ENCODE peak calls at places on chromosomes 16 and 17, in seven cellular contexts. One of them, this sample, is unnamed.

GRCh38 chr16:4283939-4284338 is 11.1 kb upstream of the TFAP4 start:
- DNase-seq in OCI-LY7: no peak
- DNase-seq in MM.1S: no peak
- DNase-seq in CD4-positive, alpha-beta memory T cell: no peak
- DNase-seq in ascending aorta: no peak
- DNase-seq in fibroblast of pulmonary artery: no peak
- DNase-seq in A673: no peak
- DNase-seq in this sample: no peak

GRCh38 chr17:39239640-39240314 is 14.0 kb upstream of the STAC2 start:
- DNase-seq in fibroblast of pulmonary artery: peak; percentile 29
- DNase-seq in A673: no peak
- DNase-seq in ascending aorta: no peak
- DNase-seq in MM.1S: peak; percentile 84
- DNase-seq in CD4-positive, alpha-beta memory T cell: peak; percentile 75
- DNase-seq in OCI-LY7: peak; percentile 89
- DNase-seq in this sample: peak; percentile 65

GRCh38 chr17:32807577-32807976 is 69.3 kb downstream of the MYO1D start:
- DNase-seq in MM.1S: no peak
- DNase-seq in OCI-LY7: no peak
- DNase-seq in fibroblast of pulmonary artery: no peak
- DNase-seq in A673: no peak
- DNase-seq in CD4-positive, alpha-beta memory T cell: no peak
- DNase-seq in ascending aorta: no peak
- DNase-seq in this sample: no peak

GRCh38 chr16:17377360-17378324 is 93.1 kb downstream of the XYLT1 start:
- DNase-seq in fibroblast of pulmonary artery: no peak
- DNase-seq in MM.1S: peak; percentile 81
- DNase-seq in A673: no peak
- DNase-seq in CD4-positive, alpha-beta memory T cell: no peak
- DNase-seq in OCI-LY7: peak; percentile 73
- DNase-seq in ascending aorta: no peak
- DNase-seq in this sample: no peak

GRCh38 chr17:54948380-54948779 is 20.1 kb downstream of the COX11 start:
- DNase-seq in ascending aorta: no peak
- DNase-seq in MM.1S: no peak
- DNase-seq in fibroblast of pulmonary artery: peak; percentile 73
- DNase-seq in OCI-LY7: no peak
- DNase-seq in A673: no peak
- DNase-seq in CD4-positive, alpha-beta memory T cell: no peak
- DNase-seq in this sample: no peak

GRCh38 chr17:73232587-73233373 is 28.9 kb downstream of the CPSF4L start:
- DNase-seq in OCI-LY7: peak; percentile 58
- DNase-seq in MM.1S: peak; percentile 53
- DNase-seq in A673: peak; percentile 19
- DNase-seq in fibroblast of pulmonary artery: peak; percentile 27
- DNase-seq in CD4-positive, alpha-beta memory T cell: peak; percentile 48
- DNase-seq in ascending aorta: peak; percentile 66
- DNase-seq in this sample: no peak

GRCh38 chr16:65122974-65123845 is 1.3 kb upstream of the CDH11 start:
- DNase-seq in fibroblast of pulmonary artery: peak; percentile 64
- DNase-seq in A673: peak; percentile 70
- DNase-seq in MM.1S: no peak
- DNase-seq in CD4-positive, alpha-beta memory T cell: no peak
- DNase-seq in ascending aorta: peak; percentile 87
- DNase-seq in OCI-LY7: no peak
- DNase-seq in this sample: no peak

GRCh38 chr17:69711504-69711903 is 297.0 kb downstream of the MAP2K6 start:
- DNase-seq in CD4-positive, alpha-beta memory T cell: no peak
- DNase-seq in fibroblast of pulmonary artery: no peak
- DNase-seq in ascending aorta: no peak
- DNase-seq in A673: no peak
- DNase-seq in MM.1S: no peak
- DNase-seq in OCI-LY7: no peak
- DNase-seq in this sample: no peak

GRCh38 chr16:72853575-72853974 is 194.4 kb downstream of the ZFHX3 start:
- DNase-seq in MM.1S: no peak
- DNase-seq in ascending aorta: no peak
- DNase-seq in fibroblast of pulmonary artery: no peak
- DNase-seq in CD4-positive, alpha-beta memory T cell: no peak
- DNase-seq in OCI-LY7: no peak
- DNase-seq in A673: no peak
- DNase-seq in this sample: no peak

GRCh38 chr16:67170168-67170947 is at the start of gene NOL3:
- DNase-seq in MM.1S: peak; percentile 81
- DNase-seq in ascending aorta: peak; percentile 93
- DNase-seq in fibroblast of pulmonary artery: peak; percentile 86
- DNase-seq in OCI-LY7: no peak
- DNase-seq in A673: peak; percentile 86
- DNase-seq in CD4-positive, alpha-beta memory T cell: no peak
- DNase-seq in this sample: peak; percentile 49

DNA sequence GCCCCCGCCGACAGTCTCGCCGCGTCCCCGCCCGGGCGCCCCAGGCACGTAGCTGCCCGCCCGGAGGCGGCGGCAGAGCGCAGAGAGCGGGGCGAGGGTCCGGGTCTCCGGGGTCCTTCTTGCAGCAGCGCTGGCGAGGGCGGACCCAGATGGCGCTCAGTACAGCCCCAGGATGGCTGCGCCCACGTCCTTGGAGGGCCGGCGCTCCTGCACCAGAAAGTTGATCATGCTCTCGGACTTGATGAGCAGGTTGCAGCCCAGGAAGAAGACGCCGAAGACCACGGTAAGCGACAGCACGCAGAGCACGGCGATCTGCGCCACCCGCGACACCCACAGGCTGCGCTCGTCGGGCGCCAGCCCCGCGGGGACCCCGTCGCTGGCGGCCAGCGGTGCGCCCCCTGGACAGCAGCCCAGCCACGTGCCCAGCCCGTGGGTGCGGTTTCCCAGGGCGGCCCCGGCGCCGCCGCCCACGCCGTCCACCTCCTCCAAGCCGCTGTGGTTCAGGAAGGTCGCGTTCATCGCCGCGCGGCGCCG is 497 bp downstream of the RPRML start:
- DNase-seq in OCI-LY7: peak; percentile 45
- DNase-seq in MM.1S: no peak
- DNase-seq in fibroblast of pulmonary artery: no peak
- DNase-seq in A673: no peak
- DNase-seq in ascending aorta: no peak
- DNase-seq in CD4-positive, alpha-beta memory T cell: no peak
- DNase-seq in this sample: no peak
- H3K4me3 ChIP-seq in OCI-LY7: peak overlapping the region; percentile 70
- H3K4me3 ChIP-seq in MM.1S: peak overlapping the region; percentile 60
- H3K4me3 ChIP-seq in fibroblast of pulmonary artery: peak overlapping the region; percentile 29
- H3K4me3 ChIP-seq in A673: peak overlapping the region; percentile 33
- H3K4me3 ChIP-seq in ascending aorta: peak overlapping the region; percentile 72
- H3K4me3 ChIP-seq in CD4-positive, alpha-beta memory T cell: no peak overlapping the region
- H3K4me3 ChIP-seq in this sample: peak overlapping the region; percentile 48

GRCh38 chr17:15513859-15514446 is 46.5 kb upstream of the CDRT4 start:
- DNase-seq in CD4-positive, alpha-beta memory T cell: no peak
- DNase-seq in OCI-LY7: no peak
- DNase-seq in A673: no peak
- DNase-seq in fibroblast of pulmonary artery: no peak
- DNase-seq in ascending aorta: no peak
- DNase-seq in MM.1S: no peak
- DNase-seq in this sample: no peak
- H3K4me3 ChIP-seq in CD4-positive, alpha-beta memory T cell: no peak overlapping the region
- H3K4me3 ChIP-seq in OCI-LY7: no peak overlapping the region
- H3K4me3 ChIP-seq in A673: no peak overlapping the region
- H3K4me3 ChIP-seq in fibroblast of pulmonary artery: no peak overlapping the region
- H3K4me3 ChIP-seq in ascending aorta: no peak overlapping the region
- H3K4me3 ChIP-seq in MM.1S: no peak overlapping the region
- H3K4me3 ChIP-seq in this sample: no peak overlapping the region

GRCh38 chr17:75459590-75460267 is 3.3 kb downstream of the TMEM94 start:
- DNase-seq in fibroblast of pulmonary artery: no peak
- DNase-seq in CD4-positive, alpha-beta memory T cell: no peak
- DNase-seq in MM.1S: peak; percentile 9
- DNase-seq in ascending aorta: no peak
- DNase-seq in A673: no peak
- DNase-seq in OCI-LY7: peak; percentile 53
- DNase-seq in this sample: no peak
- H3K4me3 ChIP-seq in fibroblast of pulmonary artery: no peak overlapping the region
- H3K4me3 ChIP-seq in CD4-positive, alpha-beta memory T cell: no peak overlapping the region
- H3K4me3 ChIP-seq in MM.1S: no peak overlapping the region
- H3K4me3 ChIP-seq in ascending aorta: no peak overlapping the region
- H3K4me3 ChIP-seq in A673: no peak overlapping the region
- H3K4me3 ChIP-seq in OCI-LY7: peak overlapping the region; percentile 15
- H3K4me3 ChIP-seq in this sample: no peak overlapping the region

GRCh38 chr17:49554694-49555494 is 20.8 kb upstream of the NXPH3 start:
- DNase-seq in OCI-LY7: no peak
- DNase-seq in A673: no peak
- DNase-seq in fibroblast of pulmonary artery: no peak
- DNase-seq in ascending aorta: peak; percentile 51
- DNase-seq in CD4-positive, alpha-beta memory T cell: no peak
- DNase-seq in MM.1S: no peak
- DNase-seq in this sample: no peak

GRCh38 chr17:49553676-49554335 is 21.9 kb upstream of the NXPH3 start:
- DNase-seq in OCI-LY7: no peak
- DNase-seq in ascending aorta: peak; percentile 35
- DNase-seq in fibroblast of pulmonary artery: no peak
- DNase-seq in CD4-positive, alpha-beta memory T cell: no peak
- DNase-seq in MM.1S: no peak
- DNase-seq in A673: no peak
- DNase-seq in this sample: no peak

GRCh38 chr17:49555495-49556018 is 20.1 kb upstream of the NXPH3 start:
- DNase-seq in fibroblast of pulmonary artery: no peak
- DNase-seq in ascending aorta: peak; percentile 53
- DNase-seq in OCI-LY7: no peak
- DNase-seq in CD4-positive, alpha-beta memory T cell: no peak
- DNase-seq in A673: no peak
- DNase-seq in MM.1S: no peak
- DNase-seq in this sample: no peak

GRCh38 chr17:49557204-49558024 is 18.3 kb upstream of the NXPH3 start:
- DNase-seq in A673: peak; percentile 81
- DNase-seq in fibroblast of pulmonary artery: peak; percentile 71
- DNase-seq in MM.1S: peak; percentile 56
- DNase-seq in ascending aorta: peak; percentile 60
- DNase-seq in OCI-LY7: peak; percentile 65
- DNase-seq in CD4-positive, alpha-beta memory T cell: peak; percentile 51
- DNase-seq in this sample: peak; percentile 60

DNA sequence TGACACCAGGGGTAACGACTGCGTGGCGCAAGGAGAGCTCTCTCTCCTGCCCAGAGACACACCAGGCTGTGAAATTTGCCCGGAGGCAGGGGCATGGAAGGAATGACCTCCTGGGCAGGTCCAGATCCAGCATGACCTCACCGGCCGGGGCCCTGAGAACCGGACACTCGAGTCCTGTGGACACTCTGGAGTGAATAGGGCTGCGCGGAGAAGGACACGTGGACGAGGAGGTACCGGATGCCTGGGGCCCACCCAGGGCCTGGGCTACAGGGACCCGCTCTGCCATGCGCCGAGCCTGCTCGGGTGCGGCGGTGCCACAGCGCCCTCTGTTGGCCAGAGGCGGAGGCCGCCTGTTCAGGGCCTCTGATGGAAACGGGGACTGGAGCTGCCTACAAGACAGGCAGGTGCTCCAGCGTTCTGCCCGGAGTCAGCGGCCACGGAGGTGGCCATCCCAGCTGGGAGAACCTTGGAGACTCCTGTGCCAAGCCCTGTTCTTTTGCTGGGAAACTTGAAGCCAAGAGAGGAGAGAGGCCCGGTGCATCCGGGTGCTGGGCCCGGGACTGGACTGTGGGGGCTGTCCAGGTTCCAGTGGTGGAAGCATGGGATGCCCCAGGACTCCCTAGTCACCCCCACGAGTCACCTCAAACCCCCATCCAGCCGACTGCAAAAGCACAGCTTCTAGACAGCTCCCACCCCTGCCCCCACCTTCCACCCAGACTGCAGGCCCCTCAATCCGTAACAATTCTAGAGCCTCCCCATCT is 19.3 kb upstream of the NXPH3 start:
- DNase-seq in fibroblast of pulmonary artery: peak; percentile 68
- DNase-seq in OCI-LY7: peak; percentile 82
- DNase-seq in MM.1S: peak; percentile 64
- DNase-seq in CD4-positive, alpha-beta memory T cell: peak; percentile 69
- DNase-seq in ascending aorta: peak; percentile 90
- DNase-seq in A673: peak; percentile 88
- DNase-seq in this sample: peak; percentile 60
- H3K4me3 ChIP-seq in fibroblast of pulmonary artery: no peak overlapping the region
- H3K4me3 ChIP-seq in OCI-LY7: no peak overlapping the region
- H3K4me3 ChIP-seq in MM.1S: peak overlapping the region; percentile 31
- H3K4me3 ChIP-seq in CD4-positive, alpha-beta memory T cell: no peak overlapping the region
- H3K4me3 ChIP-seq in ascending aorta: no peak overlapping the region
- H3K4me3 ChIP-seq in A673: no peak overlapping the region
- H3K4me3 ChIP-seq in this sample: no peak overlapping the region

This sample was measured in Jurkat, Clone E6-1.